ENCODE peak calls at places on chromosome 7, in four cellular contexts. G, N, E and Y are unnamed samples.

GRCh38 chr7:74231232-74231590 is 21.4 kb downstream of the LAT2 start:
- DNase-seq in G (no peak), E (no peak), N (no peak), Y (no peak)

GRCh38 chr7:46932656-46933424 is 649.1 kb downstream of the TNS3 start:
- DNase-seq in E (peak), N (no peak), G (peak), Y (no peak)

GRCh38 chr7:118845787-118846186 is 621.3 kb downstream of the ANKRD7 start:
- DNase-seq in N (no peak), E (no peak), G (no peak), Y (no peak)

GRCh38 chr7:87159538-87159937 is 7.3 kb downstream of the DMTF1 start:
- DNase-seq in G (no peak), N (no peak), E (no peak), Y (no peak)

GRCh38 chr7:15015545-15016314 is 113.2 kb upstream of the DGKB start:
- DNase-seq in E (peak), G (peak), N (peak), Y (peak)

GRCh38 chr7:106016331-106016730 is 53.3 kb downstream of the CDHR3 start:
- DNase-seq in E (no peak), G (no peak), N (no peak), Y (no peak)

GRCh38 chr7:33854951-33855350 is 50.4 kb upstream of the BMPER start:
- DNase-seq in G (no peak), N (no peak), E (peak), Y (no peak)

GRCh38 chr7:142832452-142832851 is 22.4 kb upstream of the EPHB6 start:
- DNase-seq in G (peak), E (no peak), N (no peak), Y (no peak)

GRCh38 chr7:92722541-92722940 is 113.8 kb downstream of the CDK6 start:
- DNase-seq in N (no peak), G (no peak), E (no peak), Y (no peak)

GRCh38 chr7:116499168-116500070 is at the start of gene CAV2:
- DNase-seq in E (peak), G (peak), N (peak), Y (no peak)

GRCh38 chr7:123348700-123349099 is 148.9 kb upstream of the SLC13A1 start:
- DNase-seq in N (no peak), E (no peak), G (no peak), Y (no peak)

GRCh38 chr7:30321089-30321991 is 36.9 kb downstream of the ZNRF2 start:
- DNase-seq in G (peak), E (no peak), N (no peak), Y (peak)